ENCODE peak calls at places on chromosomes 11 and 22, in seven cellular contexts. J, A, I, P, M, X and N are unnamed samples.

GRCh38 chr11:46134061-46134460 is 12.8 kb upstream of the PHF21A start:
- DNase-seq in J (no peak), A (no peak), I (no peak), P (no peak), M (no peak), X (no peak), N (no peak)

GRCh38 chr22:24185001-24185500 is 3.8 kb downstream of the SUSD2 start:
- DNase-seq in J (no peak), A (no peak), I (no peak), P (no peak), M (no peak), X (no peak), N (no peak)

GRCh38 chr11:20278727-20279126 is 84.8 kb upstream of the HTATIP2 start:
- DNase-seq in J (no peak), A (no peak), I (no peak), P (no peak), M (no peak), X (no peak), N (no peak)

GRCh38 chr22:48313156-48313555 is 1514.5 kb downstream of the BRD1 start:
- DNase-seq in J (no peak), A (no peak), I (no peak), P (no peak), M (no peak), X (no peak), N (no peak)

GRCh38 chr11:130781906-130782305 is 134.4 kb downstream of the SNX19 start:
- DNase-seq in J (no peak), A (no peak), I (peak; percentile 79), P (no peak), M (peak; percentile 76), X (no peak), N (no peak)

GRCh38 chr11:95520765-95521542 is 268.6 kb downstream of the FAM76B start:
- DNase-seq in J (no peak), A (no peak), I (peak; percentile 96), P (no peak), M (peak; percentile 99), X (peak; percentile 44), N (no peak)

GRCh38 chr11:19934828-19935259 is 222.2 kb downstream of the NAV2 start:
- DNase-seq in J (peak; percentile 38), A (peak; percentile 19), I (no peak), P (no peak), M (peak; percentile 35), X (no peak), N (no peak)

GRCh38 chr11:119100960-119101349 is 698 bp downstream of the DPAGT1 start:
- DNase-seq in J (no peak), A (no peak), I (no peak), P (no peak), M (no peak), X (no peak), N (no peak)

GRCh38 chr11:46917109-46918086 is 952 bp downstream of the LRP4 start:
- DNase-seq in J (no peak), A (no peak), I (peak; percentile 46), P (no peak), M (no peak), X (no peak), N (no peak)

GRCh38 chr11:74713686-74714085 is 17.5 kb downstream of the CHRDL2 start:
- DNase-seq in J (no peak), A (no peak), I (no peak), P (no peak), M (no peak), X (no peak), N (no peak)

GRCh38 chr11:15627560-15627959 is 512.8 kb downstream of the INSC start:
- DNase-seq in J (no peak), A (no peak), I (no peak), P (no peak), M (peak; percentile 41), X (no peak), N (no peak)

DNA sequence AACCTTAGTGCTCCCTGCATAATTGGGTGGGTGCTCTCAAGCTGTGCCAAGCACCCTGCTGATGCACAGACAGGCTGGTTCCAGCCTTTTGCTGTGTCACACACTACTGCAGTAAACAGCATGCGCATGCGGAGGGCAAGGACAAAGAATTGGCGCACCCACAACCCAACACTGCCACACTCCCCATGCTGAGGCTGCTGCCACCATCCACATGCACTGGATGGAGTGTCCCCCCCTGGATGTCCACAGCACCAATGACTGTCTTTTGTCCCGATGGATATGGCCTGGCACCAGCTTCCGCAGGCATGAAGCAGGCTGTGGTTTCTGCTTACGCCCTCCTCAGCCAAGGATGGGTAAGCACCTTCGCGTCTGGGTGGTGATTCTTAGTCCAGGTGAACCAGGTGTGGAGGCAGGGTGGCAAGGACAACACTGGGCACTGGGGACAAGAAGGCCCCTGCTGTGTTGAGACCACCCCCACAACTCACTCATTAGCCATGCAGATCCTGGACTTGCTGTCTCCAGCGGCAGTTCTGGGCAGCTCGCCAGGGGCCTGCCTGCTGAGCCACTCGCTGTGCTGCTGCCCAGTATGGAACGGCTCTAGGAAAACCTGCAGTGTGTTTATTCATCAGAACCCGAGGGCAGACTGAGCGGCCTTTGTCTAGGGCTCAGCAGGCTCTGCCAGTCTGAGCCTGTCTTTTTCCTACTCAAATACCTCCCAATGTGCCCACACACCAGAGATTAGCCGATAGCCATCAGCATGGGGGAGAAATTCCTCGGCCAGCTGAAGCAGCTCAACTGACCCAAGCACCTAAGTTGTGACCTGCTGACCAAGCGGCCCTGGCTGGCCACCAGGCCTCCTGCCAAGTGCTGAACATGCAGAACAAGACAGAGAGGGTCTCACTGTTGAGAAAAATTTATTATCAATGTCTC is 8.2 kb upstream of the NAP1L4 start:
- DNase-seq in J (peak; percentile 86), A (no peak), I (peak; percentile 93), P (no peak), M (peak; percentile 95), X (no peak), N (peak; percentile 77)
- TF ChIP-seq CTCF in J (no peak), A (no peak), I (no peak), P (no peak), M (no peak), X (no peak), N (no peak)

DNA sequence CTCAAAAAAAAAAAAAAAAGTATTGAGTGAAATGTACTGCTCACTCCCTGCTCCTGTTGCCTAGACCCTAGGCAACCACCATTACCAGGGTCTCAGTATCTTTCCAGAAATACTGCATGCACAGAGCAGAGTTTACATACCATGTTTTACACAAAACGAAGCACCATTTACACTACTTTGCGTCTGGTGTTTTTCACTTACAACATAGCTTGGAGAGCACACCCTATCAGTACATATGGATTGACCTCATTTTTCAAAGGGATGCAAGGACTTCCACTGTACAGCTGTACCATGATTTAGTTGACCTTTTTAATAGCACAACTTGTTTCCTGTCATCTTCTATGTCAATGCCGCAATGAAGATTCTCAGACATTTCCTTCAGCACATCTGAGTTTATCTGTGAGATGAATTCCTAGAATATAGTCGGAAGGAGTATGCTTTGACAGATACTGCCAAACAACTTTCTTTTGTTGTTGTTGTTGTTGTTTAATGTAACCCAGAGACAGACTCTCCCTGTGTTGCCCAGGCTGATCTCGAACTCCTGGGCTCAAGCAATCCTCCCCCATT is 6.2 kb downstream of the MYH9 start:
- DNase-seq in J (no peak), A (no peak), I (no peak), P (no peak), M (no peak), X (no peak), N (no peak)
- TF ChIP-seq CTCF in J (no peak), A (no peak), I (no peak), P (no peak), M (no peak), X (no peak), N (no peak)

DNA sequence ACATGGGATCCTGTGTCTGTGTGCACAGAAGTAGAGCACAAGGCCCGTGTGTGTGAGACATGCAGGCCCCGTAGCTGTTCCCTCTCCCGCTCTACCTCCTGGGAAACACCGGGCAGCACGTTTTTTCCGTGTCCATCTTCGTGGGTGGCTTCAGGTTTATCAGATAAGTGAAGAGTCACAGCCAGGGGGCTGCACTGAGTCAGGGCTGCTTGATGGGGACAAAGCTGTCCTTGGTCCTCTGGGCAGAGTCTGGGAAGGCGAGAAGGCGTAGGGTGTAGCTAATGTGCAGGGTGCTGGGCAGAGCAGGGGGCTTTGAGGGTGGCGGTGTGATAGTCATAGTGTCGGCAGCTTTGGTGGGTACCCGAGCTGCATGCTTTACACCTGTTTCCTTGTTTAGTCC is 23.7 kb downstream of the INCENP start:
- DNase-seq in J (no peak), A (no peak), I (no peak), P (no peak), M (no peak), X (no peak), N (no peak)
- TF ChIP-seq CTCF in J (peak; percentile 25), A (no peak), I (no peak), P (no peak), M (no peak), X (no peak), N (no peak)

GRCh38 chr11:850777-851762 is 8.4 kb downstream of the TSPAN4 start:
- DNase-seq in J (no peak), A (no peak), I (no peak), P (no peak), M (no peak), X (no peak), N (no peak)
- TF ChIP-seq CTCF in J (peak; percentile 23), A (peak; percentile 42), I (no peak), P (no peak), M (peak; percentile 1), X (no peak), N (no peak)

GRCh38 chr22:30636226-30637077 is 871 bp downstream of the SLC35E4 start:
- DNase-seq in J (no peak), A (peak; percentile 3), I (no peak), P (peak; percentile 9), M (no peak), X (peak; percentile 18), N (peak; percentile 21)
- TF ChIP-seq CTCF in J (no peak), A (no peak), I (no peak), P (no peak), M (no peak), X (no peak), N (peak; percentile 32)

DNA sequence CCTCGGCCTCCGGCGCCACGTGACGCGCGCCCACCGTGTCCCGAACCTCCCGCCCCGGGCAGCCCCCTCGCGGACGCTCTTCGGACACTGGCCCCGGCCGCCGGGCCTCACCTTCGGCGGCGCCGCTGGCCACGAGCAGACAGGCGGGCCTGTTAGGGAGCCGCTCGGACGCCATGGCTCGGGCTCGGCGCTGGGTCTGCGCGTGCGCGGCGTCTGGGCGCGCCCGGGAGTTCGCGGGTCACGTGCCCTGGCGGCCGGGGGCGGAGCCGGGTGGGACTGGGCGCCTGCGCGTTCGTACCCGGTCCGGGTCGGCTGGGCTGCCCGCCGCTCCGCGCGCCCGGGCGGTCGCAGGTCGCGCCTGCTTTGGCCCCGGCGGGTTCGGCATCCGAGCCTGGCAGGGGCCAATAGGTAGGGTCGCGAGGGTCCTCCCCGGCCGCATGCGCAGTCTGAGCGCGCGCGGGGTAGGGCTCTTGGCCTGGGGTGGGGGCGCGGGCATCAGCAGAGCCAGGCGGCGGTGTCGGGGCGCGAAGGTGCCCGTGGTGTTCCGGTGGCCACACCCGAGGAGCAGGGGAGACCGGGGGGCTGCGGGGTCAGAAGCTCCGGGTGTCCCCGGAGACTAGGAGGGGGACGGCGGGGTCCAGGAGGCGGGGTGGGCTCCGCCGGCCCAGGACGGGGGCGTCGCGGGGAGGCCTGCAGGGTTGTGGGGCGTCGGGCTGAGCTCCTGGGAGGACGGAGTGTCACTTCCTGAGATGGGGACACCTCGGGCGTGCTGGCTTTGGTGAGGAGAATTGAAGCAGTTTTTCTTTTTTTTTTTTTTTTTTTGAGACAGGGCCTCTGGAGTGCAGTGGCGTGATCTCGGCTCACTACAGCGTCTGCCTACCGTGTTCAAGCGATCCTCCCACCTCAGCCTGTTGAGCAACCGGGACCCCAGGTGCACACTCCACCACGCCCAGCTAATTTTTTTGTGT is at the start of gene GATD1:
- DNase-seq in J (peak; percentile 87), A (peak; percentile 97), I (peak; percentile 90), P (peak; percentile 97), M (peak; percentile 66), X (peak; percentile 89), N (peak; percentile 97)
- TF ChIP-seq CTCF in J (no peak), A (no peak), I (no peak), P (no peak), M (no peak), X (no peak), N (no peak)